ENCODE peak calls at places on chromosome 5, in four cellular contexts. One of them, this sample, is unnamed.

GRCh38 chr5:145978672-145979071 is 42.3 kb downstream of the SH3RF2 start:
- DNase-seq in GM12878: no peak
- DNase-seq in HepG2: no peak
- DNase-seq in K562: no peak
- DNase-seq in this sample: no peak

GRCh38 chr5:179486596-179487051 is 63.7 kb upstream of the RUFY1 start:
- DNase-seq in K562: no peak
- DNase-seq in HepG2: no peak
- DNase-seq in GM12878: no peak
- DNase-seq in this sample: no peak

GRCh38 chr5:53095931-53096525 is 13.5 kb downstream of the MOCS2 start:
- DNase-seq in HepG2: peak
- DNase-seq in GM12878: peak
- DNase-seq in K562: peak
- DNase-seq in this sample: peak

GRCh38 chr5:10111575-10111974 is 138.1 kb downstream of the ATPSCKMT start:
- DNase-seq in K562: peak
- DNase-seq in GM12878: no peak
- DNase-seq in HepG2: peak
- DNase-seq in this sample: peak

GRCh38 chr5:54387659-54388232 is 67.8 kb upstream of the HSPB3 start:
- DNase-seq in K562: no peak
- DNase-seq in GM12878: no peak
- DNase-seq in HepG2: no peak
- DNase-seq in this sample: no peak

GRCh38 chr5:139641116-139642080 is 6.8 kb upstream of the CXXC5 start:
- DNase-seq in K562: no peak
- DNase-seq in GM12878: no peak
- DNase-seq in HepG2: no peak
- DNase-seq in this sample: no peak

GRCh38 chr5:14872070-14872989 is 752 bp upstream of the ANKH start:
- DNase-seq in K562: peak
- DNase-seq in GM12878: no peak
- DNase-seq in HepG2: peak
- DNase-seq in this sample: peak

GRCh38 chr5:1731091-1731639 is 68.5 kb downstream of the MRPL36 start:
- DNase-seq in HepG2: no peak
- DNase-seq in K562: no peak
- DNase-seq in GM12878: no peak
- DNase-seq in this sample: no peak

GRCh38 chr5:91151947-91152346 is 231.2 kb downstream of the ARRDC3 start:
- DNase-seq in HepG2: peak
- DNase-seq in K562: no peak
- DNase-seq in GM12878: no peak
- DNase-seq in this sample: no peak

GRCh38 chr5:77177576-77177975 is 32.9 kb upstream of the PDE8B start:
- DNase-seq in K562: no peak
- DNase-seq in GM12878: no peak
- DNase-seq in HepG2: peak
- DNase-seq in this sample: no peak

GRCh38 chr5:148956632-148957385 is 106.1 kb downstream of the SH3TC2 start:
- DNase-seq in HepG2: no peak
- DNase-seq in GM12878: no peak
- DNase-seq in K562: no peak
- DNase-seq in this sample: no peak

GRCh38 chr5:82307431-82307830 is 29.3 kb upstream of the RPS23 start:
- DNase-seq in GM12878: no peak
- DNase-seq in HepG2: no peak
- DNase-seq in K562: no peak
- DNase-seq in this sample: no peak

GRCh38 chr5:15799612-15800011 is 299.6 kb downstream of the FBXL7 start:
- DNase-seq in K562: no peak
- DNase-seq in GM12878: no peak
- DNase-seq in HepG2: no peak
- DNase-seq in this sample: no peak

GRCh38 chr5:59460368-59461153 is 433.0 kb downstream of the PDE4D start:
- DNase-seq in HepG2: no peak
- DNase-seq in K562: no peak
- DNase-seq in GM12878: no peak
- DNase-seq in this sample: no peak

GRCh38 chr5:138574744-138575193 is 432 bp downstream of the HSPA9 start:
- DNase-seq in K562: no peak
- DNase-seq in HepG2: no peak
- DNase-seq in GM12878: no peak
- DNase-seq in this sample: no peak

GRCh38 chr5:78269088-78269703 is 25.3 kb downstream of the AP3B1 start:
- DNase-seq in GM12878: no peak
- DNase-seq in HepG2: no peak
- DNase-seq in K562: peak
- DNase-seq in this sample: no peak

GRCh38 chr5:17216176-17216973 is 1.1 kb upstream of the BASP1 start:
- DNase-seq in GM12878: peak
- DNase-seq in HepG2: peak
- DNase-seq in K562: peak
- DNase-seq in this sample: peak

GRCh38 chr5:107869459-107870115 is 198.8 kb upstream of the EFNA5 start:
- DNase-seq in GM12878: no peak
- DNase-seq in K562: no peak
- DNase-seq in HepG2: no peak
- DNase-seq in this sample: no peak

GRCh38 chr5:69505306-69505705 is 12.7 kb downstream of the OCLN start:
- DNase-seq in HepG2: no peak
- DNase-seq in GM12878: no peak
- DNase-seq in K562: no peak
- DNase-seq in this sample: no peak

GRCh38 chr5:107430077-107430625 is 240.6 kb downstream of the EFNA5 start:
- DNase-seq in K562: no peak
- DNase-seq in HepG2: no peak
- DNase-seq in GM12878: no peak
- DNase-seq in this sample: no peak

GRCh38 chr5:132293992-132294727 is at the start of gene SLC22A4:
- DNase-seq in GM12878: no peak
- DNase-seq in K562: peak
- DNase-seq in HepG2: peak
- DNase-seq in this sample: peak

GRCh38 chr5:40383719-40384651 is 295.7 kb upstream of the PTGER4 start:
- DNase-seq in HepG2: no peak
- DNase-seq in GM12878: no peak
- DNase-seq in K562: no peak
- DNase-seq in this sample: no peak

GRCh38 chr5:109347252-109347888 is 62.4 kb downstream of the PJA2 start:
- DNase-seq in GM12878: no peak
- DNase-seq in K562: no peak
- DNase-seq in HepG2: no peak
- DNase-seq in this sample: no peak

GRCh38 chr5:5711112-5711511 is 288.6 kb downstream of the ICE1 start:
- DNase-seq in HepG2: no peak
- DNase-seq in K562: no peak
- DNase-seq in GM12878: no peak
- DNase-seq in this sample: no peak

GRCh38 chr5:138303365-138303764 is 28.2 kb downstream of the CDC25C start:
- DNase-seq in K562: no peak
- DNase-seq in HepG2: no peak
- DNase-seq in GM12878: no peak
- DNase-seq in this sample: no peak

GRCh38 chr5:140341591-140341990 is 4.8 kb downstream of the HBEGF start:
- DNase-seq in GM12878: no peak
- DNase-seq in K562: no peak
- DNase-seq in HepG2: no peak
- DNase-seq in this sample: no peak

GRCh38 chr5:147887026-147887627 is 8.6 kb downstream of the SCGB3A2 start:
- DNase-seq in K562: no peak
- DNase-seq in HepG2: peak
- DNase-seq in GM12878: no peak
- DNase-seq in this sample: peak
- TF ChIP-seq BHLHE40 in K562: no peak
- TF ChIP-seq BHLHE40 in HepG2: no peak
- TF ChIP-seq BHLHE40 in GM12878: no peak
- TF ChIP-seq BHLHE40 in this sample: no peak

GRCh38 chr5:115439042-115439441 is 105.5 kb downstream of the FEM1C start:
- DNase-seq in GM12878: no peak
- DNase-seq in K562: no peak
- DNase-seq in HepG2: no peak
- DNase-seq in this sample: no peak
- TF ChIP-seq TARDBP in GM12878: no peak
- TF ChIP-seq TARDBP in K562: no peak
- TF ChIP-seq TARDBP in HepG2: no peak
- TF ChIP-seq TARDBP in this sample: no peak

DNA sequence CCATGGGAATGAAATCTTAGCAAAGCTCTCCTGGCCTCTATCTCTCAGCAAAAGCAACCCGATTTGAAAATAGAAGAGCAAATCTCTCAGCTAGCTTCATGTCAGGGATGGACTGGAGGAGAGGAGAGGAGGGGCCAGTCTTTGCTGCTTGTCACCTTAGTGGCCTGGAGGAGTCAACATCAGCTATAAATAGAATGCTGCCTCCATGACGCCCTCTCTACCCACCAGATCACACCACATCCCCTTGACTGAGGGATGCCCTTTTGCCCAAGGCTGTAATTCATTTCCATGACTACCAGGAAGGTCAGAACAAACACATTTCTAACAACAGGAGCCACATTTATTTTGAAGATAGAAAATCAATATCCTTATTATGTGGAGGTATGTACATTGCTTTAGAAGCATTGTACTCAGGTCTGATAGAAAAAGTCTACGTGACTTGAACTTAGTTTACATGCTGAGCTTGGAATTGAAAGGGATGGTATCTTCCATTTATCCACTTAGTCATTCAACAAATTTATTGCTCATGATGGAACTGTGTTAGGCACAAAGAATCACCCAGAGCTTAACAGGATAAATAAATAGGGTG is 92.4 kb upstream of the LIFR start:
- DNase-seq in K562: no peak
- DNase-seq in GM12878: no peak
- DNase-seq in HepG2: no peak
- DNase-seq in this sample: no peak
- TF ChIP-seq FOXK2 in K562: no peak
- TF ChIP-seq FOXK2 in GM12878: no peak
- TF ChIP-seq FOXK2 in HepG2: no peak
- TF ChIP-seq FOXK2 in this sample: no peak

GRCh38 chr5:117562647-117563046 is 988.0 kb upstream of the SEMA6A start:
- DNase-seq in K562: no peak
- DNase-seq in GM12878: no peak
- DNase-seq in HepG2: no peak
- DNase-seq in this sample: no peak
- TF ChIP-seq BHLHE40 in K562: no peak
- TF ChIP-seq BHLHE40 in GM12878: no peak
- TF ChIP-seq BHLHE40 in HepG2: no peak
- TF ChIP-seq BHLHE40 in this sample: no peak

This sample was measured in HEK293T.